ENCODE peak calls at places on chromosomes 3 and 15, in eight cellular contexts. Q is GM12865; L is breast epithelium; O is IMR-90; W is CD8-positive, alpha-beta memory T cell; D is astrocyte of the spinal cord; R is AG10803; P is neural progenitor cell. T is an unnamed sample.

GRCh38 chr3:172040078-172040975 is 949 bp downstream of the FNDC3B start:
- DNase-seq in Q (peak), L (peak), O (peak), W (peak), D (peak), R (peak), P (peak), T (peak)

GRCh38 chr15:99438222-99438592 is 127.6 kb upstream of the MEF2A start:
- DNase-seq in Q (no peak), L (no peak), O (no peak), W (no peak), D (no peak), R (no peak), P (no peak), T (no peak)

GRCh38 chr15:68623301-68623892 is 44.6 kb downstream of the CORO2B start:
- DNase-seq in Q (no peak), L (no peak), O (peak), W (no peak), D (peak), R (no peak), P (peak), T (no peak)

GRCh38 chr15:66631616-66632263 is 65.9 kb upstream of the LCTL start:
- DNase-seq in Q (no peak), L (no peak), O (no peak), W (no peak), D (no peak), R (no peak), P (no peak), T (no peak)

GRCh38 chr3:191997579-191998268 is 536.8 kb downstream of the PYDC2 start:
- DNase-seq in Q (no peak), L (no peak), O (no peak), W (no peak), D (no peak), R (no peak), P (peak), T (no peak)

GRCh38 chr3:70360985-70361384 is 48.5 kb upstream of the MDFIC2 start:
- DNase-seq in Q (peak), L (no peak), O (peak), W (no peak), D (peak), R (peak), P (no peak), T (peak)

GRCh38 chr3:9340450-9341009 is 22.3 kb upstream of the THUMPD3 start:
- DNase-seq in Q (no peak), L (no peak), O (peak), W (no peak), D (peak), R (peak), P (no peak), T (peak)

GRCh38 chr3:37256447-37256846 is 82.1 kb upstream of the LRRFIP2 start:
- DNase-seq in Q (no peak), L (no peak), O (no peak), W (no peak), D (no peak), R (no peak), P (peak), T (no peak)

GRCh38 chr3:143040264-143040879 is 39.0 kb downstream of the U2SURP start:
- DNase-seq in Q (peak), L (no peak), O (peak), W (no peak), D (peak), R (peak), P (peak), T (no peak)

GRCh38 chr3:197952440-197952839 is 2.5 kb downstream of the RPL35A start:
- DNase-seq in Q (no peak), L (no peak), O (no peak), W (no peak), D (no peak), R (no peak), P (no peak), T (no peak)

GRCh38 chr3:197951392-197951990 is 1.5 kb downstream of the RPL35A start:
- DNase-seq in Q (peak), L (no peak), O (no peak), W (no peak), D (no peak), R (no peak), P (no peak), T (no peak)

GRCh38 chr3:197949191-197949766 is 711 bp upstream of the RPL35A start:
- DNase-seq in Q (no peak), L (no peak), O (no peak), W (no peak), D (no peak), R (no peak), P (no peak), T (no peak)

GRCh38 chr3:197949767-197950660 is at the start of gene RPL35A:
- DNase-seq in Q (peak), L (peak), O (peak), W (peak), D (peak), R (peak), P (peak), T (peak)

DNA sequence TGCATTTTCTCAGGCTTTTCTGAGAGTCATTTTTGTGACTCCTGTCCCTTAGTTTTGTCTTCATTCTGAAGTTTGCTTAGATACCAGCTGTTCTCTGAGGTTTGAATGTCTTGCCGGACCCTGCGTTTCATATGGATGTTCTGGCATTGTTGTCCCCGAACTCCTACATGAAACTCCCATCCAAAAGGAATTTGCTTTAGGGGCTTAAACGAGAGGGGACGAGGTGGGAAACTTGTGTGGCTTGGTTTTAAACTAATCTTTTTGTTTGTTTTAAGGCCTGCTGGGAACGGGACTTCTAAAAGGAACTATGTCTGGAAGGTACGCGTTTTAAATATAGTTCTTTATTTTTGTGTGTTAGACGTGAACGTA is 655 bp downstream of the RPL35A start:
- DNase-seq in Q (no peak), L (no peak), O (no peak), W (no peak), D (no peak), R (no peak), P (peak), T (no peak)
- H3K4me3 ChIP-seq in Q (peak), L (peak), O (peak), W (peak), D (peak), R (peak), P (peak), T (peak)

GRCh38 chr3:101133638-101134037 is 140.4 kb upstream of the ABI3BP start:
- DNase-seq in Q (peak), L (no peak), O (no peak), W (no peak), D (no peak), R (no peak), P (no peak), T (no peak)
- H3K4me3 ChIP-seq in Q (no peak), L (no peak), O (no peak), W (peak), D (no peak), R (no peak), P (no peak), T (no peak)

DNA sequence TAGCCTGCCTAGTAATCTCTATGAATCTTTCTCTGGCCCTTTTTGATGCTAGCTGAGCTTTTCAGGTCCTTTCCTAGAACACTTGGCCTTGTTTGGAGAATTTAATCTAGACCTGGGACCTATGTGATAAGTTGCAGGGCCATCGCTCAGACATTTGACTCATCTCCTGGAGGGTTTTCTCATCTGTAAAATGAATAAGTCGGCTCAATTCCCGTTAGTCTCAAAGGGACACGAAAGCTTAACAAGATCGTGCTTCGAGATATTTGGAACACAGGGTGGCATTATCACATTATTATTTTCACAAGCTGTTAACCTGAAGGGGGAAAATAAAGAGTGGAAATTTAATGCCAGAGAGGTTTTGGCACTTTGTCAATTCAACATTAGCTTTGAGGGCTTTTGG is 478.5 kb downstream of the MFSD1 start:
- DNase-seq in Q (no peak), L (no peak), O (no peak), W (no peak), D (no peak), R (no peak), P (no peak), T (no peak)
- H3K4me3 ChIP-seq in Q (no peak), L (no peak), O (no peak), W (no peak), D (no peak), R (no peak), P (no peak), T (no peak)

DNA sequence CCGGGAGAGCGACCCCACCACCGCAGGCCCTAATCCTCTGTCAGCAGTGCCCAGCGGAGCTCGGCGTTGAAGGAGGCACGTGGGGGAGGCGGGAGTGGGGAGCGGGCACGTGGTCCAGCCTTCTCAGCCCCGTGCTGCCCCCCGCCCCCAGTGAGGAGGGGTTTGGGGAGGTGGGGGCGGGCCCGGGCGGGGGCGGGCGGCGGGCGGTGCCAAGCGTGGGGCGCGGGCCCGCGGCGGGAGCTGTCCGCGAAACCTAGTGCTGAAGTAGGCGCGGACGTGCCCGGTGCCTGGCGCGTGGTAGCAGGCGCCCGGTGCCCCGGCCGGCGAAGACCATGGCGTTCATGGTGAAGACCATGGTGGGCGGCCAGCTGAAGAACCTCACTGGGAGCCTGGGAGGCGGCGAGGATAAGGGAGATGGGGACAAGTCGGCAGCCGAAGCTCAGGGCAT is at the start of gene CPLX3:
- DNase-seq in Q (no peak), L (no peak), O (no peak), W (peak), D (no peak), R (no peak), P (peak), T (no peak)
- H3K4me3 ChIP-seq in Q (no peak), L (peak), O (no peak), W (no peak), D (no peak), R (no peak), P (no peak), T (no peak)

DNA sequence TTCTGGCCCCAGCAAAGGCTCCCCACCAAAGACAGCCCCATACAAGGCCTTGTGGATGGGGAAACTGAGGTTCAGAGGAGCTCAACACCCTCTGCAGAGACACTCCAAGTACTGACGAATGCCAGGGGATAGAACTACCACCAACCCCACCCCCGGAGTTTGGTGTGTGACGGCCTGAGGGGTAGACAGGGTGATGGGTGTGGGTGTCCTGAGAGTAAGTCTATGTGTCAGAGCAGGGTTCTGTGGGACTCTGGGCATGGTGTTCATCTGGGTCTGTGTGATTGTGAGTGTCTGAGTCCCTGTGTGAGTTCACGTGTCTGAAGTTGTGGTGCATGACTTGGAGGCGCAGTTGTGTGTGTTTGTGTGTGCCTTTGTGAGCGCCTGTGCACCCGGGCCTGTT is 7.4 kb downstream of the PTH1R start:
- DNase-seq in Q (no peak), L (no peak), O (no peak), W (no peak), D (no peak), R (no peak), P (no peak), T (no peak)
- H3K4me3 ChIP-seq in Q (no peak), L (peak), O (no peak), W (no peak), D (no peak), R (no peak), P (no peak), T (no peak)

GRCh38 chr15:40093224-40093842 is 15.3 kb downstream of the BMF start:
- DNase-seq in Q (peak), L (no peak), O (peak), W (no peak), D (no peak), R (peak), P (no peak), T (no peak)
- H3K4me3 ChIP-seq in Q (no peak), L (peak), O (no peak), W (no peak), D (no peak), R (peak), P (no peak), T (no peak)

DNA sequence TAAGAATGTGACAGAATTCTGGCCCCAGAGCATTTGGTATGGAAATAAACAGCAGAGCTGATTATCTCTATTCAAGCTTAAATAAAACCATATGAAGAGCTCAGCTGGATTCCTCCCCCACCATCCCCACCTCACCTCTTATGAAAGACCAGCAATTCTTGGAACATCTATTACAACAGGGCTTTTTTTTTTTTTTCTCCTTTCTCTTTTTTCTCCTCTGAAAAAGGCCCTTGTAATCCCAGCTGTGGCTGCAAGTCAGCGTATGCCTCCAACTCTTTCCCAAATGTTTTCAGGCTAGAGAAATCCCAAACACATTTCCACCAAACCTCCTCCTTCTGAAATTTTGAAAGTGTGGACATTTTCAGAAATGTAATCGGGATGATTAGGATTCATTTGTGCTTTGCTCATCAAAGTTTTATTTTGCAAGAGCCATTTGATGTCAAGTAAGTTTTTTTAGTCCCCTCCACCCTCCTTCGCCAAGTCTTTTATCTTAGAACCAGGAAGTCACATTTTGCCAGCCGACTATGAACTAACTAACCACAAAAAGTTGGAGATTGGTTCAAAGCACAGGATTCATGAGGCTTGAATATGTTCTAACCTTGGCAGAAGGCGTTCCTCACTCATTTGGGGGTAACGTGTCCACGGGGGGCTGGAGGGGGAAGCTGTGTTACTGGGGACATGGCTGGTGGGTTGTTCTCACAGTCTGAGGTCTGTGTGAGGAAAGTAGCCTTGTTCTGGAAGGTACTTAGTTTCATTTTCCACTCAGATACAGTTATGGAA is 142.0 kb upstream of the PDZRN3 start:
- DNase-seq in Q (no peak), L (no peak), O (peak), W (no peak), D (peak), R (peak), P (peak), T (peak)
- H3K4me3 ChIP-seq in Q (no peak), L (peak), O (peak), W (no peak), D (peak), R (peak), P (no peak), T (no peak)